ENCODE peak calls at places on chromosomes 12 and 14, in nine cellular contexts. V, W, K, G, O, U, P, A and M are unnamed samples. For H3K4me1, the result is how much of the 10 kb centered on the place peaks cover.

GRCh38 chr14:93959239-93960107 is 16.9 kb downstream of the ASB2 start:
- DNase-seq in V (no peak), W (peak), K (peak), G (no peak), O (peak), U (peak), P (no peak), A (peak), M (peak)

GRCh38 chr14:81427348-81428058 is 27.4 kb upstream of the STON2 start:
- DNase-seq in V (no peak), W (no peak), K (no peak), G (no peak), O (no peak), U (peak), P (no peak), A (no peak), M (no peak)

GRCh38 chr14:21768875-21769257 is 95.2 kb upstream of the OR4E1 start:
- DNase-seq in V (no peak), W (no peak), K (no peak), G (no peak), O (no peak), U (no peak), P (no peak), A (no peak), M (no peak)

GRCh38 chr14:91511014-91511466 is 930 bp upstream of the PPP4R3A start:
- DNase-seq in V (peak), W (peak), K (no peak), G (no peak), O (no peak), U (no peak), P (no peak), A (no peak), M (no peak)

GRCh38 chr14:30822080-30822571 is 52.2 kb upstream of the COCH start:
- DNase-seq in V (no peak), W (no peak), K (no peak), G (no peak), O (no peak), U (no peak), P (no peak), A (no peak), M (peak)

GRCh38 chr12:119229837-119230236 is 51.1 kb downstream of the HSPB8 start:
- DNase-seq in V (no peak), W (peak), K (peak), G (no peak), O (no peak), U (no peak), P (no peak), A (no peak), M (no peak)

GRCh38 chr14:98931911-98932310 is 340.1 kb downstream of the BCL11B start:
- DNase-seq in V (no peak), W (no peak), K (no peak), G (no peak), O (no peak), U (peak), P (no peak), A (no peak), M (no peak)

GRCh38 chr14:105201156-105201927 is 20.2 kb upstream of the NUDT14 start:
- DNase-seq in V (no peak), W (no peak), K (no peak), G (no peak), O (no peak), U (no peak), P (no peak), A (no peak), M (no peak)

GRCh38 chr12:29889737-29890136 is 106.0 kb upstream of the TMTC1 start:
- DNase-seq in V (peak), W (peak), K (peak), G (no peak), O (no peak), U (peak), P (peak), A (no peak), M (peak)

GRCh38 chr14:68774771-68775613 is 17.9 kb downstream of the ZFP36L1 start:
- DNase-seq in V (no peak), W (no peak), K (no peak), G (no peak), O (peak), U (no peak), P (no peak), A (no peak), M (peak)

GRCh38 chr14:74913986-74914573 is 9.0 kb downstream of the RPS6KL1 start:
- DNase-seq in V (peak), W (peak), K (peak), G (no peak), O (peak), U (peak), P (peak), A (no peak), M (peak)

GRCh38 chr12:116156614-116157013 is 120.9 kb downstream of the MED13L start:
- DNase-seq in V (no peak), W (no peak), K (no peak), G (no peak), O (no peak), U (no peak), P (no peak), A (no peak), M (no peak)
- H3K4me1 ChIP-seq in V (under half), W (under half), K (half or more), G (half or more), O (under half), U (half or more), P (under half), A (half or more), M (half or more)

GRCh38 chr14:59503256-59503655 is 18.9 kb downstream of the JKAMP start:
- DNase-seq in V (no peak), W (no peak), K (no peak), G (no peak), O (no peak), U (no peak), P (no peak), A (no peak), M (no peak)
- H3K4me3 ChIP-seq in V (no peak), W (no peak), K (no peak), G (no peak), O (no peak), U (no peak), P (no peak), A (no peak), M (no peak)

DNA sequence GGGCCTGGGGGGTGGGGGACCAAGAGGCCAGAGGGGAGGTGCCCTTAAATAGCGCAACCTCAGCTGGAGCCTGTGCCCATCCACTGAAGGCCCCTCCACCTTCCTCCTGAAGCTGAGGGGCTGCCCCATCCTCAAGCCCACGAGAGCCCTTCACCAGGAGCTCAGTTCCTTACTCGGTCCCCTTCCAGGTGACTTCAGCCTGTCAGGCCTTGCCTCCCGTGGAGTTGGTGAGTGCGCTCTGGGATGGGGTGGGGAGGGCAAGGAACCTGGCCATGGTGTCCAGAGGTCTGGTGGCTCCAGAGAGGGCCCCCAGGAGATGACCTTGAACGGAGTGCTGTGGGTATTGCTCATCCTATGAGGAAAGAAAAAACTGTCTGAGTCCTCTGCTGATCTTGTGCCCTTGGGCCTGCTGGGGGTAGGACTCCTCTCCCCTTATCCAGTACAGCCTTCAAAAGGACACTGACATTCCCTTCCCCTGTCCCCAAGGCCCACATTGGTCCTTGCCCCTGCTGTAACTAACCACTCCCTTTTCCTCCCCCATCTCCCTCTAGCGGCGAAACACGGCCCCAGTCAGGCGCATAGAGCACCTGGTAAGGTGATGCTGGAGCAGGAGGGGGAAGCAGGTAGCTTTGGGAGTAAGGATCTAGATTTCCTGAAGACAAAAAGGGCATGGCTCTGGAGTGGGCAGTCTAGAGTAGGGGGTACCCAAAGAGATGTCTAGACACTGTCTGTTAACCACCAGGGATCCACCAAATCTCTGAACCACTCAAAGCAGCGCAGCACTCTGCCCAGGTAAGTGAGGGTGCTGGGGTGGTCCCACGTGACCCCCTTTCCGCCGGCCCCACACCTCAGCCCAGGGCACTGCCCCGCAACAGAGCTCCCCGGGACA is 3.6 kb downstream of the TNS2 start:
- DNase-seq in V (no peak), W (peak), K (peak), G (no peak), O (peak), U (peak), P (peak), A (no peak), M (peak)
- TF ChIP-seq POLR2A in V (no peak), W (no peak), K (no peak), G (no peak), O (no peak), U (no peak), P (no peak), A (no peak), M (no peak)

GRCh38 chr12:79371226-79371625 is 319.5 kb downstream of the PAWR start:
- DNase-seq in V (no peak), W (no peak), K (no peak), G (no peak), O (no peak), U (no peak), P (no peak), A (no peak), M (no peak)
- H3K4me1 ChIP-seq in V (under half), W (under half), K (under half), G (under half), O (under half), U (under half), P (under half), A (under half), M (under half)

GRCh38 chr12:85445060-85445938 is 165.3 kb downstream of the ALX1 start:
- DNase-seq in V (no peak), W (no peak), K (no peak), G (no peak), O (no peak), U (no peak), P (no peak), A (no peak), M (no peak)
- H3K4me3 ChIP-seq in V (no peak), W (no peak), K (no peak), G (no peak), O (no peak), U (no peak), P (no peak), A (no peak), M (no peak)

GRCh38 chr12:114679942-114680341 is 4.0 kb downstream of the TBX3 start:
- DNase-seq in V (no peak), W (no peak), K (no peak), G (no peak), O (no peak), U (no peak), P (no peak), A (no peak), M (no peak)
- TF ChIP-seq POLR2A in V (no peak), W (no peak), K (no peak), G (no peak), O (no peak), U (no peak), P (no peak), A (no peak), M (no peak)

GRCh38 chr12:53807322-53807721 is 55.5 kb upstream of the CISTR start:
- DNase-seq in V (no peak), W (no peak), K (no peak), G (no peak), O (no peak), U (no peak), P (no peak), A (no peak), M (no peak)

GRCh38 chr12:53809005-53809404 is 57.2 kb upstream of the CISTR start:
- DNase-seq in V (no peak), W (no peak), K (no peak), G (no peak), O (no peak), U (no peak), P (no peak), A (no peak), M (no peak)

GRCh38 chr12:53806689-53807088 is 54.9 kb upstream of the CISTR start:
- DNase-seq in V (no peak), W (no peak), K (no peak), G (no peak), O (no peak), U (no peak), P (no peak), A (no peak), M (no peak)

GRCh38 chr12:53805801-53806200 is 54.0 kb upstream of the CISTR start:
- DNase-seq in V (no peak), W (no peak), K (no peak), G (no peak), O (no peak), U (no peak), P (no peak), A (no peak), M (no peak)

GRCh38 chr12:53808023-53808705 is 56.4 kb upstream of the CISTR start:
- DNase-seq in V (no peak), W (no peak), K (no peak), G (no peak), O (no peak), U (no peak), P (no peak), A (no peak), M (no peak)
- H3K4me1 ChIP-seq in V (under half), W (under half), K (under half), G (under half), O (under half), U (under half), P (under half), A (under half), M (under half)

GRCh38 chr14:61438860-61439765 is 117.7 kb downstream of the PRKCH start:
- DNase-seq in V (peak), W (no peak), K (peak), G (peak), O (no peak), U (peak), P (no peak), A (no peak), M (peak)
- H3K4me3 ChIP-seq in V (no peak), W (peak), K (no peak), G (no peak), O (no peak), U (peak), P (no peak), A (peak), M (no peak)

GRCh38 chr12:6947615-6948014 is 3.5 kb upstream of the PTPN6 start:
- DNase-seq in V (no peak), W (no peak), K (no peak), G (no peak), O (no peak), U (no peak), P (no peak), A (no peak), M (no peak)
- TF ChIP-seq POLR2A in V (no peak), W (no peak), K (no peak), G (no peak), O (no peak), U (no peak), P (no peak), A (no peak), M (no peak)

GRCh38 chr14:61568572-61569011 is 126.7 kb upstream of the HIF1A start:
- DNase-seq in V (no peak), W (no peak), K (no peak), G (no peak), O (no peak), U (peak), P (no peak), A (peak), M (peak)

GRCh38 chr14:61570961-61571299 is 124.4 kb upstream of the HIF1A start:
- DNase-seq in V (no peak), W (no peak), K (no peak), G (no peak), O (no peak), U (no peak), P (no peak), A (no peak), M (no peak)

GRCh38 chr14:61569308-61569707 is 126.0 kb upstream of the HIF1A start:
- DNase-seq in V (no peak), W (no peak), K (no peak), G (no peak), O (no peak), U (no peak), P (no peak), A (no peak), M (no peak)

GRCh38 chr14:61570188-61570960 is 124.9 kb upstream of the HIF1A start:
- DNase-seq in V (no peak), W (no peak), K (no peak), G (no peak), O (no peak), U (no peak), P (no peak), A (no peak), M (no peak)

DNA sequence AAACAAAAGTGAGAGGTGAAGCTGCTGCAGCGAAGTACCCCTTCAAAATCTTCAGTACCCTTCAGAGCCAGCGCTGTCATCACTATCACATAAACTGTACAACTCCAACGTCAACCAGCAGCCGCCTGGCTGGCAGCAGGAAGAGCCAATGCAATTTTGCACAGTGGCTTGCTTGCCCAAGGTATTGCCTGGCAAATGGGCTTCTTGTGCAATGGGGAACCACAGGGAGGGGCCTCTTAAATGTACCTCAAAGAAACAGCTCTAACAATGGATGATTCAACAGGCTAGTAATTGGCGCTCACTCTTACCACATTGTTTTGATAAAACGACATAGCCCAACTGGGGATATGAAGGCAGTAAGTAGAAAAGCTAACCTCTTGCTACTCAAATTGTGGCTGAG is 125.5 kb upstream of the HIF1A start:
- DNase-seq in V (peak), W (no peak), K (no peak), G (no peak), O (no peak), U (no peak), P (no peak), A (no peak), M (no peak)
- H3K4me1 ChIP-seq in V (under half), W (half or more), K (under half), G (half or more), O (under half), U (under half), P (under half), A (half or more), M (under half)